ENCODE peak calls at places on chromosomes 2 and 18, in seven cellular contexts. O is caudate nucleus; A is NCI-H524; J is stimulated activated CD4-positive, alpha-beta T cell treated with anti-CD3 and anti-CD28 coated beads, Interleukin-1b, Interleukin-23, amount 100 ng/mL, for 1 hour; W is EL; M is M059J; C is mammary epithelial cell. X is an unnamed sample.

GRCh38 chr2:121075641-121076500 is 209.1 kb downstream of the TFCP2L1 start:
- DNase-seq in O (peak; percentile 44), A (peak; percentile 47), J (no peak), W (peak; percentile 34), M (no peak), C (no peak), X (peak; percentile 52)

GRCh38 chr18:10045296-10045891 is 131.6 kb downstream of the VAPA start:
- DNase-seq in O (peak; percentile 19), A (no peak), J (no peak), W (no peak), M (no peak), C (no peak), X (no peak)

GRCh38 chr2:102622646-102623045 is 3.3 kb downstream of the SLC9A2 start:
- DNase-seq in O (no peak), A (no peak), J (no peak), W (no peak), M (no peak), C (no peak), X (no peak)

GRCh38 chr18:12518326-12518725 is 110.6 kb downstream of the PRELID3A start:
- DNase-seq in O (no peak), A (peak; percentile 46), J (no peak), W (peak; percentile 53), M (peak; percentile 24), C (no peak), X (no peak)

GRCh38 chr2:33791625-33792024 is 192.5 kb upstream of the FAM98A start:
- DNase-seq in O (no peak), A (no peak), J (no peak), W (peak; percentile 93), M (peak; percentile 97), C (peak; percentile 40), X (no peak)

GRCh38 chr2:9002637-9003365 is 683 bp downstream of the MBOAT2 start:
- DNase-seq in O (no peak), A (peak; percentile 52), J (no peak), W (peak; percentile 33), M (peak; percentile 49), C (peak; percentile 39), X (no peak)

GRCh38 chr2:174023591-174024523 is 58.7 kb upstream of the SP3 start:
- DNase-seq in O (no peak), A (peak; percentile 77), J (no peak), W (peak; percentile 83), M (peak; percentile 72), C (peak; percentile 100), X (no peak)

GRCh38 chr2:171083426-171083825 is 77.3 kb downstream of the TLK1 start:
- DNase-seq in O (no peak), A (peak; percentile 95), J (no peak), W (no peak), M (no peak), C (no peak), X (no peak)

GRCh38 chr2:73970268-73970803 is 14.4 kb upstream of the TET3 start:
- DNase-seq in O (no peak), A (no peak), J (no peak), W (no peak), M (no peak), C (no peak), X (no peak)

GRCh38 chr2:38889045-38889444 is 630 bp upstream of the ARHGEF33 start:
- DNase-seq in O (no peak), A (no peak), J (no peak), W (no peak), M (no peak), C (no peak), X (no peak)

X was measured in frontal cortex.